ENCODE peak calls at places on chromosomes 3 and 15, in six cellular contexts. O is DND-41, S is HepG2, V is endothelial cell of umbilical vein, Z is PC-3, Y is hepatocyte. C is an unnamed sample. For H3K79me2, the result is how much of the 10 kb centered on the place peaks cover.

GRCh38 chr3:27025718-27026117 is 343.5 kb downstream of the NEK10 start:
- DNase-seq in O (no peak), S (no peak), Z (no peak), V (no peak), Y (no peak), C (no peak)

GRCh38 chr3:159458010-159458409 is 530.6 kb upstream of the IL12A start:
- DNase-seq in O (no peak), V (peak), Z (peak), Y (peak), S (no peak), C (peak)

GRCh38 chr15:65979837-65980236 is 110.5 kb downstream of the RAB11A start:
- DNase-seq in Z (no peak), Y (no peak), O (no peak), V (no peak), S (no peak), C (no peak)

GRCh38 chr3:124221286-124221821 is 229.4 kb upstream of the ROPN1 start:
- DNase-seq in O (no peak), V (no peak), Z (peak), Y (no peak), S (no peak), C (peak)

GRCh38 chr15:35689266-35689665 is 143.3 kb upstream of the DPH6 start:
- DNase-seq in Z (no peak), Y (no peak), O (no peak), V (no peak), S (no peak), C (no peak)

GRCh38 chr3:183265713-183266417 is 12.8 kb downstream of the B3GNT5 start:
- DNase-seq in Y (peak), O (no peak), Z (peak), V (peak), S (peak), C (peak)

GRCh38 chr3:177679568-177680441 is 482.5 kb upstream of the TBL1XR1 start:
- DNase-seq in O (peak), V (peak), Y (no peak), Z (no peak), S (no peak), C (no peak)

GRCh38 chr3:16437640-16438039 is 75.9 kb downstream of the RFTN1 start:
- DNase-seq in Z (no peak), S (no peak), V (no peak), O (no peak), Y (no peak), C (no peak)

GRCh38 chr15:81858586-81858985 is 187.2 kb downstream of the MEX3B start:
- DNase-seq in O (no peak), S (no peak), Y (no peak), Z (no peak), V (no peak), C (no peak)

GRCh38 chr3:71355862-71356261 is 227.7 kb downstream of the FOXP1 start:
- DNase-seq in O (no peak), S (no peak), Y (no peak), V (no peak), Z (no peak), C (no peak)

GRCh38 chr3:9946112-9947024 is 5.8 kb downstream of the PRRT3 start:
- DNase-seq in Z (peak), O (no peak), Y (peak), V (peak), S (peak), C (peak)

GRCh38 chr15:99101501-99101900 is 3.4 kb upstream of the SYNM start:
- DNase-seq in Z (no peak), V (no peak), S (no peak), Y (no peak), O (no peak), C (no peak)

GRCh38 chr3:62954579-62954978 is 79.4 kb upstream of the CADPS start:
- DNase-seq in V (no peak), O (no peak), Z (no peak), Y (no peak), S (no peak), C (no peak)

GRCh38 chr3:46865034-46865507 is 1.8 kb upstream of the MYL3 start:
- DNase-seq in V (no peak), Z (no peak), O (no peak), Y (peak), S (no peak), C (peak)

GRCh38 chr15:98948456-98948855 is 59.1 kb downstream of the PGPEP1L start:
- DNase-seq in O (no peak), V (no peak), Y (no peak), S (no peak), Z (no peak), C (no peak)

GRCh38 chr15:95825672-95826387 is 504.7 kb upstream of the NR2F2 start:
- DNase-seq in V (no peak), O (no peak), Z (no peak), S (no peak), Y (no peak), C (no peak)

GRCh38 chr3:102712896-102713295 is 278.1 kb downstream of the ZPLD1 start:
- DNase-seq in Z (no peak), Y (no peak), S (no peak), O (peak), V (no peak), C (no peak)

GRCh38 chr3:46110701-46111493 is 83.6 kb upstream of the XCR1 start:
- DNase-seq in S (no peak), Y (peak), V (no peak), Z (peak), O (no peak), C (peak)

GRCh38 chr15:28969511-28970085 is 83.8 kb downstream of the APBA2 start:
- DNase-seq in O (no peak), Y (no peak), V (no peak), Z (no peak), S (no peak), C (no peak)

GRCh38 chr3:98705694-98706093 is 57.4 kb upstream of the ST3GAL6 start:
- DNase-seq in S (no peak), Y (no peak), O (no peak), Z (peak), V (no peak), C (no peak)

GRCh38 chr3:189289251-189289650 is 117.5 kb downstream of the TPRG1 start:
- DNase-seq in V (no peak), Y (no peak), Z (no peak), S (no peak), O (no peak), C (no peak)
- H3K4me2 ChIP-seq in V (no peak), Y (no peak), Z (no peak), S (no peak), O (no peak), C (no peak)

GRCh38 chr15:89402406-89402805 is 67.8 kb upstream of the POLG start:
- DNase-seq in Y (no peak), V (no peak), S (no peak), Z (no peak), O (no peak), C (no peak)

GRCh38 chr15:89399390-89400120 is 64.9 kb upstream of the POLG start:
- DNase-seq in V (no peak), S (no peak), Y (peak), Z (peak), O (no peak), C (no peak)

GRCh38 chr15:89400997-89401590 is 66.5 kb upstream of the POLG start:
- DNase-seq in Y (no peak), S (no peak), O (no peak), Z (no peak), V (no peak), C (no peak)

GRCh38 chr15:89400121-89400996 is 65.7 kb upstream of the POLG start:
- DNase-seq in S (no peak), Y (no peak), Z (no peak), V (no peak), O (no peak), C (no peak)

DNA sequence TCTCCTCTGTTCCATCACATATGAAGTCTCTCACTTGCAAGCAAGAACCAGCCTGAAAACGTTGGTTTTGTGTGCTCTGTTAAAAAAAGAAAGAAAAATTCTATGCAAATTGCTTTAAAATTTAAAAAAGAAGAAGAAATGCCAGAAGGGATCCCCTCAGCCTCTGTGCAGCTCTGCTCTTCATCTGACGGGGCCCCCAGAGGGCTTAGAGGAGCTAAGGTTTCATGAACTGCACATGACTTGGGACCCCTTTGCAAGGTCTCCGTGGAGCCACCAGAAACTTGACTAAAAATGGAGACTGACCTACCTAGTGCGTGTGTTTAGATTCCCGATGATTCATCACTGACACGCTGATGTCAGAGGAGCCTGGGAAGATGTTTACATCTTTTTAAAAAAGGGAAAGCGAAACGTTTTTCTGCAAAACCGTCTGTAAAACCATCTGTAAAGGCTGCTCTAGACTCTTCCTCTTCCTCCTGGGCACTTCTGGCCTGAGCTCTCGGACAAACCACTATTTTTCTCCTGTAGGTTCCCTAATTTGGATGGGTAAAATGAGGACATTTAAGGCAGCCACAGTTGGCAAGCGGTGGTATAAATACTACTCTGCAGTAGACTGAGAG is 67.1 kb upstream of the POLG start:
- DNase-seq in O (no peak), Y (no peak), Z (peak), V (no peak), S (no peak), C (peak)
- TF ChIP-seq EZH2 in O (no peak), Y (peak), Z (no peak), V (no peak), S (no peak), C (no peak)

GRCh38 chr3:14412831-14413380 is 10.5 kb downstream of the SLC6A6 start:
- DNase-seq in S (no peak), Y (no peak), O (no peak), Z (no peak), V (no peak), C (no peak)

GRCh38 chr3:14413381-14414071 is 11.1 kb downstream of the SLC6A6 start:
- DNase-seq in Y (no peak), Z (peak), O (no peak), S (no peak), V (no peak), C (no peak)

GRCh38 chr3:14411166-14411526 is 8.7 kb downstream of the SLC6A6 start:
- DNase-seq in Y (no peak), V (no peak), O (no peak), Z (no peak), S (no peak), C (no peak)

GRCh38 chr3:14410501-14411165 is 8.2 kb downstream of the SLC6A6 start:
- DNase-seq in Y (no peak), S (peak), Z (peak), V (peak), O (no peak), C (peak)

DNA sequence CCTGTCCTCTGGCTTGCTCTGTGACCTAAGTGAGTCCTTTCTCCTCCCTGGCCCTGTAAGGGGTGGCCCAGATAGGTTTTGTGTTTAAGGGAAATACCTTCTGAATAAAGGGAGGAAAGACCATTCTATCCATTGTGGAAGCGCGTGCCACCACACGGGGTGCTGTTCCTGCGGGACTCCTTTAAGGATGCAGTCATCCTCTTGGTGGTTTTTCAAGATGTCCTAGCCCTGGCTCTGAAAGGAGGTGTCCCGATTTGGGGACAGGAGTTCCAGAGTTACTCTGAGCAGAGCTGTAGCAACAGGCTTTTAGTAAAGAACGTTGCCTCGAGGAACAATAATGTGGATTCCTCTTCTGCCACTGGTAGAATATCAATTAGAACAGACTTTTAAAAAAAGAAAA is 9.6 kb downstream of the SLC6A6 start:
- DNase-seq in Y (no peak), V (no peak), S (no peak), O (no peak), Z (peak), C (no peak)
- H3K79me2 ChIP-seq in Y (half or more), V (half or more), S (under half), O (under half), Z (half or more), C (half or more)

GRCh38 chr15:83379574-83379973 is 67.6 kb upstream of the SH3GL3 start:
- DNase-seq in O (no peak), Z (peak), V (no peak), S (no peak), Y (no peak), C (peak)

GRCh38 chr15:83378921-83379561 is 68.1 kb upstream of the SH3GL3 start:
- DNase-seq in S (no peak), O (no peak), Z (peak), Y (no peak), V (no peak), C (peak)

GRCh38 chr15:83380026-83380425 is 67.1 kb upstream of the SH3GL3 start:
- DNase-seq in V (no peak), Z (peak), Y (no peak), O (no peak), S (no peak), C (peak)

GRCh38 chr15:83380682-83381081 is 66.5 kb upstream of the SH3GL3 start:
- DNase-seq in O (peak), Z (peak), Y (peak), V (peak), S (peak), C (peak)
- H3K4me2 ChIP-seq in O (no peak), Z (peak), Y (no peak), V (no peak), S (no peak), C (peak)

GRCh38 chr15:79089331-79089889 is 1.2 kb downstream of the RASGRF1 start:
- DNase-seq in V (no peak), Z (no peak), S (no peak), Y (no peak), O (no peak), C (no peak)
- TF ChIP-seq EZH2 in V (peak), Z (no peak), S (no peak), Y (no peak), O (no peak), C (no peak)

C was measured in mammary epithelial cell.